ENCODE peak calls at places on chromosomes 12 and 14, in four cellular contexts. E, T, P and X are unnamed samples.

GRCh38 chr12:48924617-48925217 is 575 bp downstream of the FKBP11 start:
- DNase-seq in E (no peak), T (peak; percentile 87), P (no peak), X (no peak)

GRCh38 chr12:124703852-124704251 is 136.4 kb upstream of the NCOR2 start:
- DNase-seq in E (no peak), T (no peak), P (no peak), X (no peak)

GRCh38 chr14:32509632-32510187 is 180.6 kb downstream of the AKAP6 start:
- DNase-seq in E (peak; percentile 95), T (no peak), P (peak; percentile 99), X (peak; percentile 80)

GRCh38 chr12:90067791-90068190 is 359.2 kb upstream of the ATP2B1 start:
- DNase-seq in E (no peak), T (no peak), P (no peak), X (no peak)

GRCh38 chr14:105389976-105390848 is 8.1 kb upstream of the TEX22 start:
- DNase-seq in E (no peak), T (no peak), P (no peak), X (no peak)

GRCh38 chr12:80807640-80808288 is 91.1 kb downstream of the MYF5 start:
- DNase-seq in E (no peak), T (no peak), P (no peak), X (no peak)

GRCh38 chr12:52442600-52443061 is 8.5 kb upstream of the KRT75 start:
- DNase-seq in E (peak; percentile 65), T (no peak), P (peak; percentile 70), X (no peak)

GRCh38 chr14:105214324-105214915 is 33.3 kb upstream of the NUDT14 start:
- DNase-seq in E (no peak), T (no peak), P (no peak), X (no peak)

GRCh38 chr14:36067428-36068187 is 108.9 kb downstream of the PTCSC3 start:
- DNase-seq in E (no peak), T (no peak), P (no peak), X (no peak)

GRCh38 chr14:59126714-59127436 is 61.6 kb upstream of the DAAM1 start:
- DNase-seq in E (peak; percentile 32), T (no peak), P (no peak), X (peak; percentile 31)

GRCh38 chr12:57735952-57736742 is 2.4 kb downstream of the AGAP2 start:
- DNase-seq in E (no peak), T (no peak), P (no peak), X (no peak)
- TF ChIP-seq CTCF in E (peak; percentile 37), T (no peak), P (peak; percentile 68), X (peak; percentile 33)

DNA sequence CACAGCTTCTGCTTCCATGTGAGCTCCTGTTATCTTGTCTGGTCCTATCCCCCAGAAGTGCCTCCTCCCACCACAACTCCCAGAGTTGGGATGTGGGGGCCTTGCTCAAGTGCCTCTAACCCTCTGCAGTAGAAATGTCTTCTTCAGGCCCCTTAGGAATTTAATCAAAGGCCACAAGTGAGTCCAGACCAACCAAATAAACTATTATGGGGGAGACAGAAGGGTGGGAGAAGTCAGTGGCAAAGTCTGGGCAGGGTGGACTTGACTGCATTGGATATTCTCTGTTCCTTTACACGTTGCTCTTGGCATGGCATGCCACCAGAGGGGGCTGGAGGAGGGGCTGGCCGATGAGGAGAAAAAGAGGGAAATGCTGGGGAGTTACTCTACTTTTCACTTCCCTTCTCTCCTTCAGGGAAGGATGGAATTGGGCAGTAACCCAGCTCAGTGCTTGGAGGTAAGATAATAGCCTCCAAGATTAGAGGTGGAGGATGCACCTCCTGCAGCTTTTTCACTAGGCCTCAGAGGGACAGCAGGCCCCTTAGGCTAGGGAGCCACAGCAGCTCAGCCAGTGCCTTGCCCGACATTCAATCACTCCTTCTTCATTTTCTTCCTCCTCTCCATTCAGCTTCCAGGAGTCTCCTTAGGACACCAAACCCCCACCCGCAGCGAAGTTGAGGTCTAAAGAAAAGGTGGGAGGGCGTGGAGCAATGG is 1.2 kb upstream of the AP1G2 start:
- DNase-seq in E (no peak), T (no peak), P (no peak), X (no peak)
- TF ChIP-seq CTCF in E (peak; percentile 27), T (no peak), P (peak; percentile 27), X (no peak)

GRCh38 chr12:54390668-54391551 is 6.4 kb upstream of the ZNF385A start:
- DNase-seq in E (no peak), T (peak; percentile 69), P (no peak), X (no peak)

GRCh38 chr12:54389536-54390175 is 5.1 kb upstream of the ZNF385A start:
- DNase-seq in E (no peak), T (no peak), P (no peak), X (no peak)

GRCh38 chr12:54390176-54390667 is 5.7 kb upstream of the ZNF385A start:
- DNase-seq in E (no peak), T (no peak), P (no peak), X (no peak)

GRCh38 chr12:54388214-54389138 is 3.9 kb upstream of the ZNF385A start:
- DNase-seq in E (no peak), T (no peak), P (no peak), X (no peak)

GRCh38 chr12:54389139-54389508 is 4.6 kb upstream of the ZNF385A start:
- DNase-seq in E (no peak), T (no peak), P (no peak), X (no peak)
- TF ChIP-seq CTCF in E (no peak), T (no peak), P (no peak), X (no peak)

GRCh38 chr14:99271951-99272668 is at the start of gene BCL11B:
- DNase-seq in E (peak; percentile 81), T (peak; percentile 92), P (peak; percentile 12), X (peak; percentile 19)
- TF ChIP-seq CTCF in E (peak; percentile 57), T (peak; percentile 61), P (peak; percentile 35), X (peak; percentile 40)

DNA sequence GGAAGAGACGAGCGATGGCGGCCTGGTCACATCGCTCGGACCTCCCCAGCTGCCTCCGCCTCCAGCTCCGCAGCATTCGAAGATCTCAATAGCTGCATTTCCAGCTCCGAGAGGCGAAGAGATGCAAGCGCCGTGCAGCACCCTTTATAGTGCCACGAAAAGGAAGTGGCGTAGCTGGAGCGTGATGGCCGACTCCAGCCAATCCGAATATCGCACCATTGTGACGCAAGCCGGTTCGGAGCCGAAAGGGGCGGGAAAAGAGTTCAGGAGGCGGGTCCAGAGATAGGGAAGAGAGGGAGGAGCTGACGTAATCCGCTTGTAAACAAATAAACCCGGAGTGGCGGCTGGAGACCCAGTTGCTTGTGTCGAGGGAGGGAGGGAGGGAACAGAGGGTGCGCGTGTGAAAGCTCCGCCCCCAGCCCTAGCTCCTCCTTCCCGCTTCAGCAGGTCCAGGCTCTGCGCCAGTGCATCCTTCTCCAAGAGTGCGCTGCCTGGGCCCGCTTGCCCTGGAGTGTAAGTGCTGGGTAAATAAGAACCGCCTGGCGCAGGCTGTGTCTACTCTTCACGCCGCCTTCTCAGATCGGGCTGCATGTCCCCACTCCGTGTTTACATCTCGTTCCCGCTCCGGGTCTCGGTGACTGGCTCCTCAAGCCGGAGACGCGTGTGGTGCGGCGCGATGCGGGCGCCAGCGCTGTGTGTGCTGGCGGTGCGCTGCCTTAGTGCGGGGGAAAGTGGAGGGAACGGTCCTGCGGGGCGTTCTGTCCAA is at the start of gene BTG1:
- DNase-seq in E (peak; percentile 100), T (peak; percentile 99), P (peak; percentile 99), X (peak; percentile 100)
- TF ChIP-seq CTCF in E (no peak), T (no peak), P (no peak), X (no peak)

GRCh38 chr14:20247651-20248246 is 8.7 kb downstream of the OR11H4 start:
- DNase-seq in E (no peak), T (no peak), P (no peak), X (no peak)
- TF ChIP-seq CTCF in E (no peak), T (peak; percentile 17), P (no peak), X (no peak)

GRCh38 chr12:69112616-69113015 is 126.8 kb upstream of the CPSF6 start:
- DNase-seq in E (no peak), T (no peak), P (no peak), X (no peak)

GRCh38 chr12:69107541-69107940 is 131.8 kb upstream of the CPSF6 start:
- DNase-seq in E (no peak), T (no peak), P (no peak), X (no peak)

GRCh38 chr12:69105101-69105613 is 134.2 kb upstream of the CPSF6 start:
- DNase-seq in E (no peak), T (no peak), P (no peak), X (no peak)

GRCh38 chr12:69106482-69107118 is 132.8 kb upstream of the CPSF6 start:
- DNase-seq in E (no peak), T (no peak), P (no peak), X (no peak)

GRCh38 chr12:69108024-69108423 is 131.3 kb upstream of the CPSF6 start:
- DNase-seq in E (peak; percentile 19), T (no peak), P (no peak), X (no peak)
- TF ChIP-seq CTCF in E (peak; percentile 10), T (no peak), P (no peak), X (no peak)

GRCh38 chr14:75881986-75882385 is 99.8 kb downstream of the TGFB3 start:
- DNase-seq in E (no peak), T (no peak), P (no peak), X (no peak)

GRCh38 chr14:75880512-75880911 is 101.3 kb downstream of the TGFB3 start:
- DNase-seq in E (no peak), T (no peak), P (no peak), X (no peak)

GRCh38 chr14:75885829-75886228 is 96.0 kb downstream of the TGFB3 start:
- DNase-seq in E (no peak), T (no peak), P (peak; percentile 54), X (no peak)

GRCh38 chr14:75886661-75887348 is 95.0 kb downstream of the TGFB3 start:
- DNase-seq in E (no peak), T (no peak), P (no peak), X (no peak)

DNA sequence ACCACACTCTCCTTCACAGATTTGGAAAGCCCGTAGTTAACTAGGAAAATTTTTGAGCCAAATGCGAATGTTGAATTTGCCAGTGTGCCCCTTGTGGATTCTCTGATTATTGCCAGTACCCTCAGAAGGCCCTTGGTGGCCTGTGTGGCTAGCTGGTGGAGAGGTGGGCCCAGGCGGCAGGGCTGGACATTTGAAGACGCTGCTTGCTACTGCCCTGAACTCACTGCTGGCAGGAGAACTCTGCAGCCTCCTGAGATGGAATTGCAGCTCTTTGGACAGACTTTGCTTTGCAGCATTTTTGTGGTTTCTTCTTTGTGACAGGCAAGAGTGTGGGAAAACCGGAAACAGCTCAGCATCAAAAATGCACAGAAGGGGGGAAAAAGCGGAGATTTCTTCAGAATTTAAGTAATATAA is 97.6 kb downstream of the TGFB3 start:
- DNase-seq in E (peak; percentile 94), T (no peak), P (peak; percentile 78), X (no peak)
- TF ChIP-seq CTCF in E (peak; percentile 32), T (no peak), P (no peak), X (peak; percentile 39)